ENCODE peak calls at places on chromosomes 7 and 10, in seven cellular contexts. M, L, Y, I, J, U and V are unnamed samples.

GRCh38 chr10:2920638-2921037 is 146.7 kb upstream of the PFKP start:
- DNase-seq in M (no peak), L (no peak), Y (no peak), I (no peak), J (no peak), U (no peak), V (no peak)

GRCh38 chr10:11256896-11257295 is 239.2 kb downstream of the CELF2 start:
- DNase-seq in M (no peak), L (no peak), Y (no peak), I (no peak), J (no peak), U (no peak), V (no peak)

GRCh38 chr10:97731346-97732051 is 5.4 kb upstream of the ZFYVE27 start:
- DNase-seq in M (peak; percentile 73), L (peak; percentile 93), Y (peak; percentile 42), I (peak; percentile 39), J (peak; percentile 74), U (no peak), V (peak; percentile 54)

GRCh38 chr10:51770719-51771118 is 71.3 kb upstream of the CSTF2T start:
- DNase-seq in M (no peak), L (peak; percentile 71), Y (no peak), I (no peak), J (no peak), U (no peak), V (no peak)

GRCh38 chr10:30186371-30186875 is 127.0 kb upstream of the JCAD start:
- DNase-seq in M (no peak), L (no peak), Y (no peak), I (no peak), J (no peak), U (no peak), V (no peak)

GRCh38 chr7:139589474-139589873 is 66.0 kb downstream of the CLEC2L start:
- DNase-seq in M (no peak), L (no peak), Y (no peak), I (no peak), J (no peak), U (no peak), V (no peak)

GRCh38 chr7:108425876-108426275 is 30.4 kb downstream of the NRCAM start:
- DNase-seq in M (no peak), L (no peak), Y (no peak), I (no peak), J (no peak), U (no peak), V (no peak)

GRCh38 chr10:69659286-69660027 is 29.4 kb downstream of the FAM241B start:
- DNase-seq in M (no peak), L (peak; percentile 19), Y (no peak), I (no peak), J (no peak), U (no peak), V (no peak)

GRCh38 chr7:2843711-2844152 is 376 bp downstream of the GNA12 start:
- DNase-seq in M (peak; percentile 45), L (peak; percentile 71), Y (no peak), I (no peak), J (peak; percentile 36), U (peak; percentile 77), V (peak; percentile 30)

GRCh38 chr10:49617281-49618020 is 3.6 kb downstream of the CHAT start:
- DNase-seq in M (no peak), L (no peak), Y (no peak), I (no peak), J (no peak), U (peak; percentile 46), V (no peak)

GRCh38 chr7:134553976-134554375 is 5.1 kb downstream of the AKR1B15 start:
- DNase-seq in M (no peak), L (no peak), Y (no peak), I (no peak), J (no peak), U (no peak), V (no peak)

GRCh38 chr7:155878250-155878649 is 66.0 kb upstream of the SHH start:
- DNase-seq in M (no peak), L (no peak), Y (no peak), I (no peak), J (no peak), U (no peak), V (no peak)

GRCh38 chr7:66634816-66635215 is 6.1 kb downstream of the KCTD7 start:
- DNase-seq in M (no peak), L (no peak), Y (no peak), I (no peak), J (no peak), U (no peak), V (no peak)

GRCh38 chr10:5582736-5583135 is 58.0 kb downstream of the CALML3 start:
- DNase-seq in M (no peak), L (no peak), Y (no peak), I (no peak), J (no peak), U (peak; percentile 29), V (no peak)

GRCh38 chr7:115289966-115290365 is 368.1 kb downstream of the MDFIC start:
- DNase-seq in M (no peak), L (peak; percentile 57), Y (no peak), I (no peak), J (no peak), U (no peak), V (no peak)

DNA sequence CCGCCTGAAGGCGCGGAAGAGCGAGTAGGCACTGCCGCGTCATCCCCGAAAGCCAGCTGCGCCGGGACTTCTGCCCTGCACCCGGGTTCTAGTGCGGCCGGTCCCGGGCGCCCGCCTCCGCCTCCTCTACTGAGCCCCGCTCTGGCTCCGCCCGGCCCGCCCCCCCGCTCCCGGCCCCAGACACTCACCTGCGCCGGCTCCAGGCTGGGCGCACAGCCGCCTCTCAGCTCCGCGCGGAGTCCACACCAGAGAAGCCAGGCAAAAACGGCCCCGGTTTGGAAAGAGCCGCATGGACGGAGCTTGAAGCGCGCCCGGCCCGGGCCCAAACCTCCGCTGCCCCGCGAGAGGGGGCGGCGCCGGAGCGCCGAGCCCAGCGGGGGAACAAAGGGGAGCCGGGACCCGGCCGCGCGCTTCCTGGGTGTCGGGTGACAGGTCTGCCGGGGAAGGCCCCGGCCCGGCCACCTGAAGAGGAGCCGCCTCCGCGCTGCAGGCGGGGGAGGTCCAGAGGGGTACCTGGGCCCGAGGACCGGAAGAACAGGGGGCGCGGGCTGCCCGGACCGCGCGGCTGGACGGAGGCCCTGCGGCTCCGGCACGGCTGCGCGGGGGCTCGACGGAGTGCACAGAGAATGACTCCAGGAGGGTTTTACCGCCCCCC is 168.2 kb downstream of the NRF1 start:
- DNase-seq in M (no peak), L (peak; percentile 38), Y (no peak), I (no peak), J (peak; percentile 82), U (peak; percentile 91), V (no peak)
- H3K27me3 ChIP-seq in M (peaks cover 64% of the 10 kb centered on the region), L (peaks cover 75% of the 10 kb centered on the region), Y (peaks cover 54% of the 10 kb centered on the region), I (peaks cover 77% of the 10 kb centered on the region), J (peaks cover 21% of the 10 kb centered on the region), U (peaks cover 89% of the 10 kb centered on the region), V (peaks cover 9% of the 10 kb centered on the region)

GRCh38 chr7:27147211-27148030 is at the start of gene HOXA6:
- DNase-seq in M (peak; percentile 55), L (no peak), Y (no peak), I (no peak), J (peak; percentile 63), U (peak; percentile 67), V (no peak)

GRCh38 chr7:27146491-27147210 is 923 bp downstream of the HOXA6 start:
- DNase-seq in M (no peak), L (no peak), Y (no peak), I (no peak), J (no peak), U (no peak), V (no peak)

GRCh38 chr7:27144799-27145166 is 1.3 kb upstream of the HOXA5 start:
- DNase-seq in M (peak; percentile 10), L (no peak), Y (no peak), I (no peak), J (no peak), U (no peak), V (no peak)

GRCh38 chr7:27145167-27145883 is 1.8 kb upstream of the HOXA5 start:
- DNase-seq in M (peak; percentile 9), L (no peak), Y (no peak), I (no peak), J (no peak), U (no peak), V (no peak)

DNA sequence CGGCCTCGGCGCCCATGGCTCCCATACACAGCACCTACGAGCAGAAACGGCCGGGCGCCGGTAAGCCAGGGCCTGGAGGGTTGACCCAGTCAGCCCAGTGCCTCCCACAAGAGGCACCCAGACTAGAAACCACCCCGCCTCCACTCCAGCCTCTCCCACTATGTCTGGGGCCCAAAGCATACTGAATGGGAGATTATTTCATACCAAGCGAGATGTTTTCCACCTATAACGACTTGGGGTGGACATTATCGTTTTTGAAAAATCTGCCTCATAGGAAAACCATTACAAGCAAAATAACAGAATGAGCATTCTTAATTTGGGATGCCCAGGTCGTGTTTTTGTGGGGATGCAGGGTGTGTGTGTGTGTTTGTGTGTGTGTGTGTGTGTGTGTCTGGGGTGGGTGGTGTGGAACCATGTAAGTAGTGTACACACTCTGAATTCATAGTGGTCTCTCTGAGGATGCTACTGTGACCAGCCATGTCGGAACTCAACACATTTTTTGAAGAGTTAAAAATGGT is 1.6 kb downstream of the HOXA6 start:
- DNase-seq in M (no peak), L (no peak), Y (no peak), I (no peak), J (no peak), U (no peak), V (no peak)
- H3K27me3 ChIP-seq in M (peaks cover 100% of the 10 kb centered on the region), L (no peaks in the 10 kb centered on the region), Y (peaks cover 33% of the 10 kb centered on the region), I (peaks cover 79% of the 10 kb centered on the region), J (peaks cover 78% of the 10 kb centered on the region), U (peaks cover 61% of the 10 kb centered on the region), V (peaks cover 28% of the 10 kb centered on the region)

GRCh38 chr10:96660297-96660696 is 60.0 kb downstream of the PIK3AP1 start:
- DNase-seq in M (no peak), L (no peak), Y (no peak), I (no peak), J (no peak), U (no peak), V (no peak)

GRCh38 chr10:96663794-96664193 is 56.5 kb downstream of the PIK3AP1 start:
- DNase-seq in M (no peak), L (no peak), Y (no peak), I (no peak), J (no peak), U (no peak), V (no peak)

GRCh38 chr10:96658844-96659243 is 61.5 kb downstream of the PIK3AP1 start:
- DNase-seq in M (no peak), L (no peak), Y (no peak), I (no peak), J (no peak), U (no peak), V (no peak)

GRCh38 chr10:96664563-96664962 is 55.8 kb downstream of the PIK3AP1 start:
- DNase-seq in M (no peak), L (no peak), Y (no peak), I (no peak), J (no peak), U (no peak), V (no peak)

DNA sequence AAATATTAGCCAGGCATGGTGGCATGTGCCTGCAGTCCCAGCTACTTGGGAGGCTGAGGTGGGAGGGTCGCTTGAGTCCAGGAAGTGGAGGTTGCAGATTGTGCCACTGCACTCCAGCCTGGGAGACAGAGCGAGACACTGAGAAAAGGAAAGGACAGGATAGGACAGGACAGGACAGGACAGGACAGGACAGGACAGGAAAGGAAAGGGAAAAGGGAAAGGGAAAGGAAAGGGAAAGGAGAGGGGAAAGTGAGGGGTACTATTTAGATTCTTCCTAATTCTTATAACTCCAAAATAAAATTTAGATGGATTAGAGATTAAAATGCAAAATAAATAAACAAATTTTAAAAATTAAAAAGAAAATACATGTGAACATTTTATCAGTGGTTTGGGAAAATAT is 58.7 kb downstream of the PIK3AP1 start:
- DNase-seq in M (no peak), L (no peak), Y (no peak), I (no peak), J (no peak), U (no peak), V (no peak)
- H3K27me3 ChIP-seq in M (no peaks in the 10 kb centered on the region), L (no peaks in the 10 kb centered on the region), Y (no peaks in the 10 kb centered on the region), I (no peaks in the 10 kb centered on the region), J (no peaks in the 10 kb centered on the region), U (no peaks in the 10 kb centered on the region), V (no peaks in the 10 kb centered on the region)

GRCh38 chr10:99539120-99539519 is 6.4 kb downstream of the NKX2-3 start:
- DNase-seq in M (no peak), L (no peak), Y (no peak), I (no peak), J (no peak), U (no peak), V (no peak)
- H3K27me3 ChIP-seq in M (peaks cover 96% of the 10 kb centered on the region), L (peaks cover 84% of the 10 kb centered on the region), Y (peaks cover 22% of the 10 kb centered on the region), I (peaks cover 75% of the 10 kb centered on the region), J (peaks cover 34% of the 10 kb centered on the region), U (peaks cover 97% of the 10 kb centered on the region), V (peaks cover 35% of the 10 kb centered on the region)